ENCODE peak calls at places on chromosomes 3 and 15, in five cellular contexts. V is M059J, E is NCI-H1105 treated with DMSO at 0.1 percent for 48 hours, A is activated T-cell treated with anti-CD3 and anti-CD28 coated beads for 1 hour, G is GM13977. W is an unnamed sample.
A peak's percentile ranks its signal among the peaks of the same experiment; 100 is the strongest.

GRCh38 chr3:71466483-71466882 is 117.0 kb downstream of the FOXP1 start:
- DNase-seq in V (no peak), E (no peak), A (no peak), G (no peak), W (no peak)

GRCh38 chr15:40038267-40038653 is 721 bp downstream of the SRP14 start:
- DNase-seq in G (no peak), A (no peak), E (no peak), V (no peak), W (no peak)

GRCh38 chr3:150703756-150704344 is at the start of gene ERICH6:
- DNase-seq in V (peak; percentile 95), E (peak; percentile 91), A (peak; percentile 59), G (peak; percentile 90), W (peak; percentile 93)

GRCh38 chr3:74347563-74348268 is 266.7 kb downstream of the CNTN3 start:
- DNase-seq in E (peak; percentile 20), A (no peak), G (no peak), V (no peak), W (no peak)

GRCh38 chr15:63860161-63860954 is 26.6 kb upstream of the HERC1 start:
- DNase-seq in E (no peak), G (no peak), V (no peak), A (peak; percentile 43), W (no peak)

GRCh38 chr3:177150970-177151627 is 46.2 kb downstream of the TBL1XR1 start:
- DNase-seq in E (peak; percentile 79), V (peak; percentile 93), A (no peak), G (peak; percentile 34), W (no peak)

GRCh38 chr15:50697109-50697797 is 10.7 kb upstream of the TRPM7 start:
- DNase-seq in E (no peak), A (no peak), G (no peak), V (peak; percentile 62), W (no peak)

GRCh38 chr15:48795901-48796300 is 15.0 kb downstream of the CEP152 start:
- DNase-seq in A (no peak), G (no peak), E (no peak), V (no peak), W (no peak)

GRCh38 chr15:38888701-38889154 is 324.1 kb upstream of the RASGRP1 start:
- DNase-seq in G (no peak), A (no peak), V (peak; percentile 83), E (no peak), W (no peak)

GRCh38 chr3:8964436-8965370 is 1.4 kb upstream of the RAD18 start:
- DNase-seq in E (no peak), V (peak; percentile 95), G (no peak), A (no peak), W (no peak)